ENCODE peak calls at places on chromosomes 12 and 14, in ten cellular contexts. D, L, F, B, V, A, U, E, J and X are unnamed samples.

GRCh38 chr12:64006211-64006610 is 161.7 kb downstream of the SRGAP1 start:
- DNase-seq in E (no peak), F (no peak), V (no peak), A (peak), J (no peak), U (no peak), L (no peak), D (no peak), B (no peak), X (no peak)

GRCh38 chr12:105091495-105092206 is 7.4 kb upstream of the ALDH1L2 start:
- DNase-seq in D (no peak), L (no peak), U (no peak), A (no peak), J (no peak), F (no peak), B (no peak), V (no peak), E (no peak), X (no peak)

GRCh38 chr12:51868821-51869489 is 18.9 kb upstream of the ANKRD33 start:
- DNase-seq in U (peak), J (no peak), E (no peak), L (no peak), V (no peak), F (no peak), B (no peak), A (peak), D (no peak), X (no peak)

GRCh38 chr14:70011098-70011497 is 131.9 kb downstream of the SMOC1 start:
- DNase-seq in D (no peak), L (no peak), B (no peak), J (no peak), A (no peak), U (no peak), V (no peak), F (no peak), E (no peak), X (no peak)

GRCh38 chr12:17642340-17642650 is 447.7 kb downstream of the RERGL start:
- DNase-seq in B (no peak), A (no peak), U (no peak), E (no peak), F (no peak), D (no peak), V (no peak), L (no peak), J (no peak), X (no peak)

GRCh38 chr14:71722885-71723284 is 209.3 kb upstream of the RGS6 start:
- DNase-seq in L (no peak), A (no peak), B (no peak), J (no peak), V (no peak), D (no peak), U (no peak), E (no peak), F (no peak), X (no peak)

GRCh38 chr12:86496595-86496994 is 240.4 kb upstream of the MGAT4C start:
- DNase-seq in L (no peak), E (no peak), U (no peak), J (no peak), V (no peak), A (no peak), F (no peak), D (no peak), B (no peak), X (no peak)

GRCh38 chr14:92500491-92500941 is 13.1 kb upstream of the RIN3 start:
- DNase-seq in V (no peak), U (peak), E (no peak), A (no peak), J (no peak), F (no peak), L (no peak), D (no peak), B (no peak), X (no peak)

GRCh38 chr12:112937741-112938719 is at the start of gene OAS3:
- DNase-seq in V (peak), B (peak), U (peak), D (peak), F (peak), L (peak), A (peak), E (peak), J (no peak), X (peak)

GRCh38 chr14:48726080-48726642 is 860.0 kb downstream of the RPS29 start:
- DNase-seq in B (no peak), A (no peak), U (no peak), J (no peak), D (no peak), V (no peak), E (no peak), L (no peak), F (no peak), X (no peak)